ENCODE peak calls at places on chromosomes 7 and 10, in seven cellular contexts. N, I, S, R, Z, D and Y are unnamed samples.

GRCh38 chr7:33237034-33237433 is 107.7 kb downstream of the BBS9 start:
- DNase-seq in N (no peak), I (no peak), S (no peak), R (no peak), Z (no peak), D (peak), Y (no peak)

GRCh38 chr7:117269417-117269816 is 53.4 kb downstream of the WNT2 start:
- DNase-seq in N (no peak), I (no peak), S (no peak), R (peak), Z (no peak), D (no peak), Y (no peak)

GRCh38 chr7:35251606-35252310 is 2.1 kb downstream of the TBX20 start:
- DNase-seq in N (no peak), I (no peak), S (no peak), R (no peak), Z (peak), D (no peak), Y (no peak)

GRCh38 chr7:74029991-74030415 is 2.0 kb downstream of the ELN start:
- DNase-seq in N (no peak), I (no peak), S (peak), R (no peak), Z (no peak), D (no peak), Y (no peak)

GRCh38 chr7:17152698-17153097 is 145.8 kb upstream of the AHR start:
- DNase-seq in N (no peak), I (no peak), S (no peak), R (no peak), Z (no peak), D (peak), Y (no peak)

GRCh38 chr7:80876894-80877414 is 41.9 kb downstream of the SEMA3C start:
- DNase-seq in N (no peak), I (no peak), S (no peak), R (peak), Z (no peak), D (no peak), Y (peak)

GRCh38 chr10:127012071-127012768 is 107.0 kb downstream of the DOCK1 start:
- DNase-seq in N (no peak), I (no peak), S (no peak), R (no peak), Z (no peak), D (no peak), Y (no peak)

GRCh38 chr7:82694020-82694419 is 250.4 kb upstream of the CACNA2D1 start:
- DNase-seq in N (no peak), I (no peak), S (no peak), R (no peak), Z (no peak), D (no peak), Y (no peak)

GRCh38 chr10:22252801-22253577 is 35.2 kb upstream of the EBLN1 start:
- DNase-seq in N (peak), I (peak), S (peak), R (no peak), Z (peak), D (no peak), Y (no peak)

GRCh38 chr10:90959826-90960225 is 38.9 kb upstream of the ANKRD1 start:
- DNase-seq in N (no peak), I (no peak), S (no peak), R (no peak), Z (no peak), D (no peak), Y (no peak)

GRCh38 chr10:53675201-53675600 is 902.6 kb upstream of the MBL2 start:
- DNase-seq in N (no peak), I (no peak), S (no peak), R (no peak), Z (no peak), D (no peak), Y (no peak)

GRCh38 chr10:62924344-62924748 is 108.2 kb upstream of the EGR2 start:
- DNase-seq in N (peak), I (no peak), S (no peak), R (peak), Z (no peak), D (no peak), Y (no peak)

GRCh38 chr7:38283809-38284208 is 10.4 kb upstream of the TARP start:
- DNase-seq in N (no peak), I (no peak), S (no peak), R (no peak), Z (no peak), D (no peak), Y (no peak)

GRCh38 chr7:92244803-92245486 is 769 bp downstream of the KRIT1 start:
- DNase-seq in N (no peak), I (peak), S (no peak), R (no peak), Z (no peak), D (peak), Y (no peak)

GRCh38 chr7:36227223-36227622 is 74.2 kb downstream of the EEPD1 start:
- DNase-seq in N (no peak), I (no peak), S (no peak), R (no peak), Z (peak), D (no peak), Y (no peak)

GRCh38 chr10:95485445-95485844 is 75.7 kb downstream of the SORBS1 start:
- DNase-seq in N (no peak), I (no peak), S (no peak), R (no peak), Z (no peak), D (no peak), Y (no peak)